ENCODE peak calls at places on chromosomes 4 and X, in ten cellular contexts. T, B, O, H, P, Y, Q, F, N and G are unnamed samples.

GRCh38 chr4:87865960-87866598 is 33.3 kb downstream of the MEPE start:
- DNase-seq in T (no peak), B (no peak), O (peak), H (no peak), P (no peak), Y (no peak), Q (no peak), F (no peak), N (no peak), G (no peak)

GRCh38 chrX:39857780-39858179 is 240.0 kb downstream of the BCOR start:
- DNase-seq in T (no peak), B (no peak), O (no peak), H (no peak), P (no peak), Y (no peak), Q (no peak), F (no peak), N (no peak), G (no peak)

GRCh38 chr4:168923526-168924194 is 86.4 kb downstream of the CBR4 start:
- DNase-seq in T (peak), B (peak), O (peak), H (peak), P (no peak), Y (peak), Q (peak), F (no peak), N (no peak), G (peak)

GRCh38 chr4:79078339-79078738 is 139.1 kb upstream of the PAQR3 start:
- DNase-seq in T (no peak), B (no peak), O (no peak), H (no peak), P (no peak), Y (no peak), Q (no peak), F (no peak), N (no peak), G (no peak)

GRCh38 chr4:189600598-189601435 is 339.9 kb upstream of the FRG1 start:
- DNase-seq in T (no peak), B (no peak), O (no peak), H (no peak), P (no peak), Y (no peak), Q (no peak), F (no peak), N (no peak), G (no peak)

GRCh38 chrX:39896951-39897740 is 200.6 kb downstream of the BCOR start:
- DNase-seq in T (no peak), B (no peak), O (peak), H (no peak), P (peak), Y (no peak), Q (peak), F (no peak), N (no peak), G (no peak)

GRCh38 chr4:66572949-66573348 is 902.7 kb upstream of the EPHA5 start:
- DNase-seq in T (no peak), B (peak), O (no peak), H (no peak), P (no peak), Y (no peak), Q (peak), F (no peak), N (no peak), G (no peak)

GRCh38 chr4:25767877-25768475 is 94.8 kb downstream of the SEL1L3 start:
- DNase-seq in T (no peak), B (peak), O (peak), H (peak), P (no peak), Y (peak), Q (peak), F (no peak), N (no peak), G (peak)

GRCh38 chr4:11424000-11424399 is 4.7 kb downstream of the HS3ST1 start:
- DNase-seq in T (no peak), B (peak), O (peak), H (peak), P (no peak), Y (no peak), Q (no peak), F (no peak), N (no peak), G (peak)

GRCh38 chr4:148834804-148835598 is 392.8 kb upstream of the NR3C2 start:
- DNase-seq in T (no peak), B (peak), O (no peak), H (no peak), P (no peak), Y (peak), Q (no peak), F (peak), N (no peak), G (no peak)

GRCh38 chrX:39848900-39849299 is 248.9 kb downstream of the BCOR start:
- DNase-seq in T (no peak), B (peak), O (no peak), H (no peak), P (no peak), Y (no peak), Q (no peak), F (no peak), N (no peak), G (no peak)

GRCh38 chrX:73855546-73855945 is 292.5 kb downstream of the CHIC1 start:
- DNase-seq in T (peak), B (peak), O (peak), H (no peak), P (no peak), Y (peak), Q (no peak), F (no peak), N (peak), G (peak)

GRCh38 chr4:159227984-159228383 is 125.1 kb downstream of the RAPGEF2 start:
- DNase-seq in T (no peak), B (peak), O (peak), H (no peak), P (peak), Y (peak), Q (peak), F (peak), N (no peak), G (peak)

GRCh38 chr4:117327491-117327890 is 242.1 kb upstream of the TRAM1L1 start:
- DNase-seq in T (no peak), B (no peak), O (no peak), H (no peak), P (no peak), Y (peak), Q (no peak), F (no peak), N (no peak), G (no peak)

GRCh38 chrX:109578916-109579315 is 42.3 kb downstream of the NXT2 start:
- DNase-seq in T (no peak), B (no peak), O (no peak), H (no peak), P (no peak), Y (no peak), Q (no peak), F (no peak), N (no peak), G (no peak)

GRCh38 chrX:96721398-96721797 is 36.8 kb downstream of the DIAPH2 start:
- DNase-seq in T (no peak), B (no peak), O (no peak), H (no peak), P (no peak), Y (no peak), Q (no peak), F (no peak), N (no peak), G (no peak)

GRCh38 chr4:72376901-72377300 is 192.1 kb downstream of the ADAMTS3 start:
- DNase-seq in T (no peak), B (no peak), O (no peak), H (no peak), P (no peak), Y (no peak), Q (no peak), F (no peak), N (no peak), G (no peak)

GRCh38 chr4:52861879-52862604 is at the start of gene RASL11B:
- DNase-seq in T (peak), B (peak), O (peak), H (peak), P (peak), Y (peak), Q (no peak), F (peak), N (peak), G (peak)

GRCh38 chr4:79027656-79028055 is 88.4 kb upstream of the PAQR3 start:
- DNase-seq in T (no peak), B (no peak), O (no peak), H (no peak), P (no peak), Y (no peak), Q (no peak), F (no peak), N (no peak), G (no peak)

GRCh38 chrX:149510386-149510785 is 5.3 kb upstream of the IDS start:
- DNase-seq in T (no peak), B (no peak), O (no peak), H (no peak), P (no peak), Y (no peak), Q (no peak), F (no peak), N (no peak), G (no peak)

GRCh38 chrX:11688201-11688600 is 22.5 kb upstream of the ARHGAP6 start:
- DNase-seq in T (no peak), B (no peak), O (no peak), H (no peak), P (no peak), Y (no peak), Q (no peak), F (no peak), N (no peak), G (no peak)

GRCh38 chrX:97685753-97686152 is 802.0 kb downstream of the RPA4 start:
- DNase-seq in T (no peak), B (peak), O (no peak), H (peak), P (no peak), Y (peak), Q (no peak), F (no peak), N (no peak), G (no peak)

GRCh38 chr4:54224960-54225670 is 4.0 kb upstream of the PDGFRA start:
- DNase-seq in T (no peak), B (no peak), O (no peak), H (no peak), P (no peak), Y (no peak), Q (no peak), F (no peak), N (no peak), G (no peak)

GRCh38 chrX:152632445-152633097 is 5.1 kb upstream of the GABRQ start:
- DNase-seq in T (no peak), B (peak), O (peak), H (peak), P (no peak), Y (peak), Q (no peak), F (no peak), N (no peak), G (peak)

GRCh38 chr4:173509031-173510001 is 20.7 kb downstream of the HAND2 start:
- DNase-seq in T (no peak), B (no peak), O (no peak), H (no peak), P (peak), Y (no peak), Q (no peak), F (no peak), N (no peak), G (peak)

GRCh38 chr4:4533461-4534169 is 8.2 kb downstream of the STX18 start:
- DNase-seq in T (no peak), B (no peak), O (no peak), H (no peak), P (no peak), Y (no peak), Q (no peak), F (no peak), N (no peak), G (peak)

GRCh38 chrX:12921886-12922599 is 15.6 kb downstream of the TLR8 start:
- DNase-seq in T (no peak), B (peak), O (no peak), H (no peak), P (no peak), Y (no peak), Q (no peak), F (no peak), N (no peak), G (no peak)

GRCh38 chr4:118280501-118281218 is 72.1 kb downstream of the PRSS12 start:
- DNase-seq in T (no peak), B (peak), O (peak), H (peak), P (no peak), Y (peak), Q (no peak), F (no peak), N (no peak), G (peak)